ENCODE peak calls at places on chromosome 22, in eight cellular contexts. O is ELR; W is AG10803; J is GM23338; N is activated CD4-positive, alpha-beta T cell treated with anti-CD3 and anti-CD28 coated beads, Interleukin-2, amount 50 U/mL, for 1 hour; M is NCI-H524 treated with DMSO at 0.1 percent for 48 hours; I is small intestine; E is NCI-H2081. U is an unnamed sample.

GRCh38 chr22:42341779-42342178 is 71.3 kb upstream of the TCF20 start:
- DNase-seq in O (no peak), W (no peak), J (no peak), N (no peak), M (no peak), I (no peak), E (no peak), U (no peak)

GRCh38 chr22:50261615-50262459 is at the start of gene MAPK12:
- DNase-seq in O (peak), W (no peak), J (peak), N (no peak), M (no peak), I (no peak), E (peak), U (no peak)

GRCh38 chr22:39623603-39624500 is 53.3 kb downstream of the CACNA1I start:
- DNase-seq in O (no peak), W (no peak), J (no peak), N (no peak), M (no peak), I (no peak), E (no peak), U (no peak)

GRCh38 chr22:26164174-26164573 is 5.1 kb upstream of the SEZ6L start:
- DNase-seq in O (no peak), W (no peak), J (no peak), N (no peak), M (no peak), I (no peak), E (no peak), U (no peak)

GRCh38 chr22:17237031-17237668 is 17.9 kb upstream of the ADA2 start:
- DNase-seq in O (no peak), W (no peak), J (no peak), N (no peak), M (no peak), I (peak), E (no peak), U (no peak)

GRCh38 chr22:37321288-37321687 is 39.0 kb downstream of the CYTH4 start:
- DNase-seq in O (no peak), W (no peak), J (no peak), N (no peak), M (no peak), I (no peak), E (no peak), U (no peak)

GRCh38 chr22:48837341-48837935 is 990.2 kb downstream of the BRD1 start:
- DNase-seq in O (no peak), W (no peak), J (no peak), N (no peak), M (no peak), I (no peak), E (no peak), U (peak)

GRCh38 chr22:24871611-24872205 is 65.7 kb downstream of the SGSM1 start:
- DNase-seq in O (no peak), W (no peak), J (no peak), N (no peak), M (no peak), I (no peak), E (no peak), U (no peak)

GRCh38 chr22:45608763-45609180 is 62.9 kb upstream of the ATXN10 start:
- DNase-seq in O (peak), W (peak), J (no peak), N (no peak), M (no peak), I (no peak), E (no peak), U (no peak)

GRCh38 chr22:20130319-20130718 is 1.3 kb upstream of the ZDHHC8 start:
- DNase-seq in O (no peak), W (no peak), J (no peak), N (no peak), M (peak), I (no peak), E (no peak), U (peak)

GRCh38 chr22:46815896-46816721 is 53.7 kb downstream of the TBC1D22A start:
- DNase-seq in O (peak), W (peak), J (peak), N (no peak), M (no peak), I (peak), E (no peak), U (peak)

GRCh38 chr22:30308518-30309230 is 18.1 kb downstream of the TBC1D10A start:
- DNase-seq in O (peak), W (peak), J (no peak), N (peak), M (no peak), I (no peak), E (no peak), U (no peak)

GRCh38 chr22:43796567-43796966 is 15.5 kb downstream of the EFCAB6 start:
- DNase-seq in O (peak), W (peak), J (peak), N (no peak), M (peak), I (peak), E (no peak), U (peak)

GRCh38 chr22:36197065-36197440 is 4.6 kb downstream of the APOL4 start:
- DNase-seq in O (peak), W (peak), J (peak), N (no peak), M (no peak), I (no peak), E (no peak), U (peak)

GRCh38 chr22:35475545-35475944 is 65.1 kb upstream of the RASD2 start:
- DNase-seq in O (no peak), W (no peak), J (no peak), N (no peak), M (no peak), I (no peak), E (no peak), U (no peak)

GRCh38 chr22:46110215-46110614 is 40.1 kb upstream of the PPARA start:
- DNase-seq in O (peak), W (peak), J (no peak), N (no peak), M (no peak), I (no peak), E (no peak), U (peak)

GRCh38 chr22:46587067-46587471 is 33.1 kb upstream of the GRAMD4 start:
- DNase-seq in O (no peak), W (no peak), J (no peak), N (no peak), M (no peak), I (no peak), E (no peak), U (no peak)

GRCh38 chr22:28410050-28410816 is 269.4 kb downstream of the TTC28 start:
- DNase-seq in O (peak), W (peak), J (peak), N (no peak), M (no peak), I (no peak), E (no peak), U (peak)

GRCh38 chr22:46749682-46750529 is 11.9 kb upstream of the CERK start:
- DNase-seq in O (no peak), W (no peak), J (no peak), N (no peak), M (no peak), I (no peak), E (no peak), U (no peak)

GRCh38 chr22:44360686-44361381 is 48.1 kb upstream of the SHISAL1 start:
- DNase-seq in O (peak), W (peak), J (peak), N (no peak), M (no peak), I (no peak), E (peak), U (peak)

GRCh38 chr22:20751185-20751851 is 22.6 kb upstream of the SERPIND1 start:
- DNase-seq in O (no peak), W (no peak), J (peak), N (no peak), M (no peak), I (no peak), E (no peak), U (peak)

GRCh38 chr22:22195265-22196017 is 49.1 kb upstream of the VPREB1 start:
- DNase-seq in O (peak), W (peak), J (peak), N (peak), M (peak), I (peak), E (peak), U (peak)

GRCh38 chr22:26952654-26953379 is 295.4 kb downstream of the MIAT start:
- DNase-seq in O (no peak), W (no peak), J (peak), N (no peak), M (no peak), I (no peak), E (no peak), U (peak)

GRCh38 chr22:18987765-18988164 is 51.7 kb upstream of the PRODH start:
- DNase-seq in O (peak), W (no peak), J (peak), N (no peak), M (peak), I (peak), E (no peak), U (peak)

U was measured in mesendoderm.